ENCODE peak calls at places on chromosome 11, in nine cellular contexts. P is head of caudate nucleus; E is tibial nerve; A is KG1; F is stimulated activated CD8-positive, alpha-beta memory T cell treated with anti-CD3 and anti-CD28 coated beads, Interleukin-4, amount 100 ng/mL, for 48 hours; R is CD4-positive, alpha-beta T cell; Y is EL; O is occipital lobe; I is aorta. D is an unnamed sample.

GRCh38 chr11:3231851-3232744 is at the start of gene MRGPRE:
- DNase-seq in P (no peak), E (no peak), A (no peak), F (no peak), R (no peak), Y (no peak), O (no peak), I (peak; percentile 80), D (no peak)

GRCh38 chr11:64842851-64843841 is 1.3 kb downstream of the CDC42BPG start:
- DNase-seq in P (no peak), E (no peak), A (no peak), F (no peak), R (no peak), Y (no peak), O (no peak), I (no peak), D (no peak)

GRCh38 chr11:70420008-70420464 is 21.7 kb downstream of the CTTN start:
- DNase-seq in P (no peak), E (no peak), A (no peak), F (no peak), R (no peak), Y (peak; percentile 74), O (no peak), I (no peak), D (no peak)

GRCh38 chr11:9459573-9460321 is 1.1 kb upstream of the ZNF143 start:
- DNase-seq in P (peak; percentile 54), E (no peak), A (peak; percentile 47), F (peak; percentile 60), R (no peak), Y (peak; percentile 43), O (no peak), I (no peak), D (no peak)

GRCh38 chr11:129375731-129376657 is at the start of gene BARX2:
- DNase-seq in P (peak; percentile 73), E (no peak), A (peak; percentile 37), F (peak; percentile 38), R (no peak), Y (peak; percentile 32), O (no peak), I (no peak), D (no peak)

GRCh38 chr11:117199061-117199915 is at the start of gene TAGLN:
- DNase-seq in P (peak; percentile 69), E (peak; percentile 71), A (no peak), F (no peak), R (no peak), Y (peak; percentile 96), O (no peak), I (peak; percentile 97), D (no peak)

GRCh38 chr11:23789938-23790371 is 706.9 kb upstream of the LUZP2 start:
- DNase-seq in P (no peak), E (no peak), A (no peak), F (no peak), R (no peak), Y (peak; percentile 65), O (no peak), I (no peak), D (no peak)

GRCh38 chr11:80718611-80719291 is 1277.9 kb upstream of the TENM4 start:
- DNase-seq in P (no peak), E (no peak), A (no peak), F (no peak), R (no peak), Y (no peak), O (no peak), I (no peak), D (no peak)

GRCh38 chr11:7501251-7501650 is 12.5 kb upstream of the PPFIBP2 start:
- DNase-seq in P (no peak), E (no peak), A (no peak), F (no peak), R (no peak), Y (no peak), O (no peak), I (no peak), D (no peak)

GRCh38 chr11:72189448-72190250 is 2.3 kb upstream of the FOLR1 start:
- DNase-seq in P (no peak), E (no peak), A (no peak), F (no peak), R (no peak), Y (no peak), O (no peak), I (no peak), D (no peak)

GRCh38 chr11:114061053-114062049 is 1.8 kb downstream of the ZBTB16 start:
- DNase-seq in P (peak; percentile 56), E (no peak), A (peak; percentile 52), F (no peak), R (no peak), Y (peak; percentile 8), O (peak; percentile 49), I (no peak), D (no peak)

GRCh38 chr11:16896716-16897115 is 117.5 kb downstream of the PLEKHA7 start:
- DNase-seq in P (no peak), E (no peak), A (no peak), F (no peak), R (no peak), Y (no peak), O (no peak), I (no peak), D (no peak)

GRCh38 chr11:130636672-130637463 is 188.4 kb downstream of the ADAMTS15 start:
- DNase-seq in P (no peak), E (no peak), A (no peak), F (no peak), R (no peak), Y (peak; percentile 77), O (no peak), I (no peak), D (no peak)

GRCh38 chr11:130212431-130212961 is 52.9 kb downstream of the ST14 start:
- DNase-seq in P (peak; percentile 35), E (no peak), A (no peak), F (peak; percentile 18), R (no peak), Y (no peak), O (no peak), I (peak; percentile 28), D (no peak)

GRCh38 chr11:32429477-32429876 is 5.9 kb downstream of the WT1 start:
- DNase-seq in P (no peak), E (no peak), A (no peak), F (no peak), R (no peak), Y (no peak), O (no peak), I (no peak), D (no peak)

GRCh38 chr11:1854132-1854948 is 1.5 kb downstream of the LSP1 start:
- DNase-seq in P (no peak), E (no peak), A (no peak), F (peak; percentile 45), R (no peak), Y (no peak), O (no peak), I (no peak), D (no peak)

GRCh38 chr11:327581-327923 is 6.9 kb upstream of the IFITM3 start:
- DNase-seq in P (no peak), E (no peak), A (no peak), F (no peak), R (no peak), Y (no peak), O (no peak), I (no peak), D (no peak)

GRCh38 chr11:35030716-35031213 is 108.2 kb upstream of the CD44 start:
- DNase-seq in P (no peak), E (no peak), A (no peak), F (no peak), R (peak; percentile 18), Y (peak; percentile 98), O (peak; percentile 6), I (peak; percentile 80), D (no peak)

GRCh38 chr11:2801711-2802388 is 83.7 kb downstream of the CDKN1C start:
- DNase-seq in P (peak; percentile 42), E (peak; percentile 12), A (no peak), F (no peak), R (peak; percentile 1), Y (no peak), O (no peak), I (peak; percentile 63), D (no peak)

GRCh38 chr11:12170984-12171383 is 60.6 kb downstream of the MICAL2 start:
- DNase-seq in P (no peak), E (peak; percentile 42), A (no peak), F (peak; percentile 19), R (no peak), Y (no peak), O (no peak), I (no peak), D (no peak)

GRCh38 chr11:111815489-111815888 is 49.3 kb upstream of the PPP2R1B start:
- DNase-seq in P (no peak), E (no peak), A (no peak), F (no peak), R (no peak), Y (peak; percentile 11), O (no peak), I (no peak), D (no peak)

GRCh38 chr11:69485337-69486041 is 4.0 kb downstream of the LINC01488 start:
- DNase-seq in P (no peak), E (no peak), A (no peak), F (no peak), R (no peak), Y (no peak), O (no peak), I (peak; percentile 58), D (no peak)

GRCh38 chr11:72703281-72704008 is 29.2 kb upstream of the PDE2A start:
- DNase-seq in P (no peak), E (peak; percentile 74), A (no peak), F (no peak), R (no peak), Y (no peak), O (no peak), I (peak; percentile 87), D (no peak)

GRCh38 chr11:848380-848931 is 5.8 kb downstream of the TSPAN4 start:
- DNase-seq in P (peak; percentile 76), E (no peak), A (no peak), F (peak; percentile 83), R (peak; percentile 52), Y (no peak), O (no peak), I (peak; percentile 88), D (no peak)

GRCh38 chr11:1222491-1223345 is at the start of gene MUC5B:
- DNase-seq in P (no peak), E (no peak), A (no peak), F (no peak), R (peak; percentile 5), Y (no peak), O (no peak), I (peak; percentile 68), D (no peak)

GRCh38 chr11:78063440-78064181 is at the start of gene THRSP:
- DNase-seq in P (no peak), E (no peak), A (no peak), F (no peak), R (no peak), Y (no peak), O (no peak), I (no peak), D (no peak)

GRCh38 chr11:2859706-2860037 is 25.9 kb downstream of the CDKN1C start:
- DNase-seq in P (no peak), E (no peak), A (no peak), F (no peak), R (no peak), Y (no peak), O (no peak), I (no peak), D (no peak)

GRCh38 chr11:3001496-3001895 is 9.4 kb upstream of the NAP1L4 start:
- DNase-seq in P (peak; percentile 85), E (no peak), A (no peak), F (no peak), R (no peak), Y (no peak), O (peak; percentile 59), I (peak; percentile 85), D (no peak)

GRCh38 chr11:10750838-10751580 is at the start of gene CTR9:
- DNase-seq in P (peak; percentile 96), E (peak; percentile 85), A (peak; percentile 44), F (peak; percentile 95), R (peak; percentile 82), Y (peak; percentile 92), O (peak; percentile 86), I (peak; percentile 99), D (peak; percentile 40)

GRCh38 chr11:504053-504993 is 2.7 kb downstream of the RNH1 start:
- DNase-seq in P (no peak), E (no peak), A (no peak), F (peak; percentile 42), R (no peak), Y (peak; percentile 41), O (no peak), I (no peak), D (no peak)

GRCh38 chr11:65077466-65077865 is 6.4 kb downstream of the CDCA5 start:
- DNase-seq in P (no peak), E (no peak), A (no peak), F (no peak), R (no peak), Y (no peak), O (no peak), I (no peak), D (no peak)